ENCODE peak calls at places on chromosomes 4 and X, in seven cellular contexts. A is PC-3, V is neural progenitor cell, C is GM23248, L is MM.1S, N is GM23338, X is HCT116. P is an unnamed sample.

GRCh38 chr4:153731239-153731638 is 28.6 kb downstream of the RNF175 start:
- DNase-seq in A (no peak), V (no peak), C (peak; percentile 83), L (no peak), N (no peak), X (no peak), P (peak; percentile 9)

GRCh38 chr4:8350326-8350725 is 80.8 kb downstream of the HTRA3 start:
- DNase-seq in A (no peak), V (no peak), C (no peak), L (no peak), N (no peak), X (no peak), P (no peak)

GRCh38 chr4:37188100-37188499 is 56.4 kb upstream of the NWD2 start:
- DNase-seq in A (peak; percentile 27), V (peak; percentile 28), C (no peak), L (peak; percentile 13), N (peak; percentile 78), X (peak; percentile 2), P (no peak)

GRCh38 chr4:97104006-97104405 is 1039.3 kb downstream of the STPG2 start:
- DNase-seq in A (no peak), V (no peak), C (no peak), L (no peak), N (no peak), X (no peak), P (no peak)

GRCh38 chrX:22634751-22635150 is 362.0 kb downstream of the CBLL2 start:
- DNase-seq in A (no peak), V (no peak), C (peak; percentile 49), L (no peak), N (no peak), X (no peak), P (no peak)

GRCh38 chr4:111136438-111136837 is 513.6 kb upstream of the PITX2 start:
- DNase-seq in A (peak; percentile 13), V (peak; percentile 30), C (peak; percentile 57), L (no peak), N (peak; percentile 48), X (peak; percentile 31), P (no peak)

GRCh38 chrX:17738737-17739535 is 1.6 kb downstream of the SCML1 start:
- DNase-seq in A (no peak), V (no peak), C (peak; percentile 9), L (no peak), N (no peak), X (no peak), P (no peak)

GRCh38 chrX:10484683-10485247 is 135.6 kb downstream of the MID1 start:
- DNase-seq in A (peak; percentile 65), V (no peak), C (peak; percentile 27), L (no peak), N (peak; percentile 7), X (no peak), P (no peak)

GRCh38 chr4:47490550-47490949 is 5.5 kb downstream of the ATP10D start:
- DNase-seq in A (peak; percentile 23), V (peak; percentile 50), C (peak; percentile 64), L (peak; percentile 44), N (peak; percentile 71), X (peak; percentile 36), P (peak; percentile 17)

GRCh38 chr4:159209249-159209648 is 106.4 kb downstream of the RAPGEF2 start:
- DNase-seq in A (no peak), V (no peak), C (no peak), L (no peak), N (peak; percentile 57), X (no peak), P (no peak)

GRCh38 chrX:3362956-3363355 is 16.5 kb upstream of the MXRA5 start:
- DNase-seq in A (no peak), V (no peak), C (no peak), L (no peak), N (no peak), X (no peak), P (no peak)

GRCh38 chr4:183905081-183905592 is at the start of gene STOX2:
- DNase-seq in A (peak; percentile 58), V (peak; percentile 92), C (peak; percentile 38), L (no peak), N (peak; percentile 86), X (no peak), P (peak; percentile 79)

GRCh38 chrX:137194164-137194563 is 160.4 kb upstream of the GPR101 start:
- DNase-seq in A (peak; percentile 72), V (peak; percentile 56), C (peak; percentile 36), L (peak; percentile 36), N (peak; percentile 68), X (peak; percentile 16), P (peak; percentile 24)

GRCh38 chr4:172042714-172043114 is 229.5 kb downstream of the GALNTL6 start:
- DNase-seq in A (peak; percentile 53), V (no peak), C (no peak), L (no peak), N (no peak), X (peak; percentile 23), P (peak; percentile 51)

GRCh38 chrX:136209016-136209738 is 42.0 kb downstream of the MAP7D3 start:
- DNase-seq in A (peak; percentile 50), V (peak; percentile 44), C (peak; percentile 72), L (peak; percentile 38), N (peak; percentile 57), X (no peak), P (peak; percentile 34)

GRCh38 chr4:140099993-140100392 is 54.0 kb downstream of the MAML3 start:
- DNase-seq in A (peak; percentile 63), V (no peak), C (no peak), L (no peak), N (no peak), X (no peak), P (no peak)

GRCh38 chrX:53356186-53356585 is 66.3 kb downstream of the SMC1A start:
- DNase-seq in A (peak; percentile 36), V (peak; percentile 8), C (peak; percentile 27), L (no peak), N (peak; percentile 64), X (no peak), P (no peak)

GRCh38 chr4:186726440-186727148 is 2.9 kb upstream of the FAT1 start:
- DNase-seq in A (peak; percentile 68), V (peak; percentile 93), C (peak; percentile 89), L (peak; percentile 62), N (peak; percentile 87), X (peak; percentile 56), P (peak; percentile 93)

DNA sequence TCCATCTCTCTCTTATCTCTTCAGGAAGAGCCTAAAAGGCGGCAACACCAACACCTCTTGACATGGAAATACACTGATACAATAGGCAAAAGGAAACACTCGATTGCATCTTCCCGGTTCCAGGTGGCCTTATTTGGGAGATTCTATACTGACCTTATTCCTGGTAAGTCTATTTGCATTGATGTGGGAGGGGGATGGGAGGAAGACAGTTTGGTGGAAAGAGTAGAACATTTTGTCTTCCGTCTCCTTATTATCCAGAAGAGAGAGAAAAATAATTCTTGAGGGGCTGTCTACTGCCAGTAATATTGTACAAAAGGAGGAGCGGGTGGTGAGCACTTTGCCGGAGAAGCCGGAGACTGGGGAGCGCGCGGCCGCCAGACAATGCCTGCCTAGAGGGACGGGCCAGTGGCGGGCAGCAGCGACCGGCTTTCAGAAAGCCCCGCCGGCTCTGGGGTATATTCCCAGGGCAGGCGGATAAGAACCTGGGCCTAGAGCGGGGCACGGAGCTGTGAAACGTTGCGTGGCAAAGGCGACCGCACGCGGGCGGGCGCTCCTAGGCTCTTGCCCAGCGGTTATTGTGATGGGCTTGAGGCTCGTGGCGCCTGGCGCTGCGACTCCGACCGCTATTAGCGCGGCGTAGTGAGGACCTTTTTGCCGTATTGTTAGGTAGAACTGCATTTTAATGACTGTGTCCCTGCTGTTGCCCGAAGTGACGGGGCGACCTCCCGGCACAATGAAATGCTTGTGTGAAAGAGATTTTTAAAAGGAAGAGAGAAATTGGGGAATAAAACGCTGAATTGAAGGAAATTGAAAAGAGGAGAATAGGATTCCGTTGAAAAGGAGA is 520 bp downstream of the PRDM8 start:
- DNase-seq in A (no peak), V (peak; percentile 81), C (peak; percentile 74), L (no peak), N (peak; percentile 71), X (no peak), P (no peak)
- TF ChIP-seq EZH2 in A (no peak), V (peak; percentile 94), C (no peak), L (no peak), N (peak; percentile 99), X (no peak), P (peak; percentile 100)

GRCh38 chr4:145061325-145061920 is 36.6 kb downstream of the ANAPC10 start:
- DNase-seq in A (peak; percentile 77), V (peak; percentile 24), C (peak; percentile 60), L (peak; percentile 62), N (peak; percentile 61), X (peak; percentile 49), P (peak; percentile 55)

GRCh38 chr4:145055533-145056257 is 42.3 kb downstream of the ANAPC10 start:
- DNase-seq in A (no peak), V (no peak), C (no peak), L (no peak), N (no peak), X (no peak), P (no peak)

GRCh38 chr4:145058256-145058655 is 39.7 kb downstream of the ANAPC10 start:
- DNase-seq in A (no peak), V (no peak), C (no peak), L (no peak), N (no peak), X (no peak), P (no peak)

DNA sequence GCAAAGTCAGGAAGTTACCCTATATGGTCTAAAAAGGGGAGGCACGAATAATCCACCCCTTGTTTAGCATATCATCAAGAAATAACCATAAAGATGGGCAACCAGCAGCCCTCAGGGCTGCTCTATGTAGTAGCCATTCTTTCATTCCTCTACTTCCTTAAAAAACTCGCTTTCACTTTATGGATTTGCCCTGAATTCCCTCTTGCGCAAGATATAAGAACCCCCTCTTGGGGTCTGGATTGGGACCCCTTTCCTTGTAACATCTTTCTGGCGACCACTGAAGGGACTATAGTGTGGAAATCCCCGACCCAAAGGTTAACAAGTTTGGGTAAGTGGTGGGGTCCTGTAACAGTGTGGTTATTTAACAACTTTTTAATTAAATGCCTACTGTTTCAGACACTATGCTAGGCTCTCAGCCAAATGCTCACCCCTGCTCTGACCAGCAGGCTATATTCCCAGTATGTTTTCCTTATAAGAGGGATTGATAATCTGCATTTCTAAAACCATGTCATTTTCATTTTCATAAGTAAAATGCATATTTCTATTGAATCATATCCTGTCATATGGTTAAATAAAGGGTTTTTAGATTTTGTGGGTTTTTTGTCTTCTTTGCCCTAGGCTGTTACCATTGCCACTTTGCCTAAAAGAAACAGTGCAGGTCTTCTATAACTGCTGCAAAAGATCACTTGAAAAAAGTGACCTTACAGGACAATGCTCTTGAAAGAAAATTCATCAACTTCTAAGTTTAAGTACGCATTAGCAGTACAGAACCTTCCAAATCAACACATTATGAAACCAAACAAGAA is 41.5 kb downstream of the ANAPC10 start:
- DNase-seq in A (no peak), V (no peak), C (no peak), L (no peak), N (no peak), X (no peak), P (no peak)
- TF ChIP-seq EZH2phosphoT487 in A (no peak), V (no peak), C (no peak), L (no peak), N (no peak), X (no peak), P (no peak)

GRCh38 chr4:2579910-2580309 is 43.5 kb downstream of the FAM193A start:
- DNase-seq in A (no peak), V (no peak), C (no peak), L (no peak), N (no peak), X (no peak), P (no peak)
- H4K20me1 ChIP-seq in A (peaks cover 31% of the 10 kb centered on the region), V (peaks cover 51% of the 10 kb centered on the region), C (peaks cover 29% of the 10 kb centered on the region), L (peaks cover 8% of the 10 kb centered on the region), N (peaks cover 58% of the 10 kb centered on the region), X (peaks cover 9% of the 10 kb centered on the region), P (peaks cover 79% of the 10 kb centered on the region)

DNA sequence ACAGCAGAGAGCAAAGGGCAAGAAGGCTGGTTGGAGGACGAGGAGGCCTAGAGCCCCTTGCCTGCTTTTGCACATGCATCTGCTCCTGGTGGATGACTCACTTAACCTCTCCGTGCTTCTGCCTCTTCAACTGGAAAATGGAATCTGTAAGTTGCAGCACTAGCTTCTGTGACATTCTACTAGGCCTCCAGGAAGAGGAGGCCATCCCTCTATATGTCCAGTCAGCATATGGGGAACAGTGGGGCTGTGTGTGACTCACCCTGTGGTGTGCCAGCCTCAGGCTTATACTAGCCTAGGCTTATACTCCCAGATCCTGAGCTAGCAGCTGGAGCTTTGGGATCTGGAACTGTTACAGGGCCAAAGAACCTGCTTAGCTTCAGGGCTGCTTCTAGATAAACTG is 36.0 kb downstream of the RTL9 start:
- DNase-seq in A (peak; percentile 87), V (no peak), C (peak; percentile 64), L (no peak), N (no peak), X (no peak), P (peak; percentile 39)
- TF ChIP-seq EZH2 in A (no peak), V (no peak), C (no peak), L (no peak), N (no peak), X (no peak), P (no peak)

P was measured in hepatocyte.